ENCODE peak calls at places on chromosomes 3 and 15, in five cellular contexts. T, S, O, Q and U are unnamed samples.

GRCh38 chr3:132788299-132788698 is 66.1 kb upstream of the NPHP3 start:
- DNase-seq in T (peak; percentile 53), S (peak; percentile 49), O (peak; percentile 65), Q (no peak), U (peak; percentile 87)

GRCh38 chr3:13470894-13471574 is 9.1 kb upstream of the HDAC11 start:
- DNase-seq in T (peak; percentile 14), S (no peak), O (no peak), Q (no peak), U (no peak)

GRCh38 chr3:190180268-190180667 is 59.6 kb upstream of the P3H2 start:
- DNase-seq in T (peak; percentile 93), S (no peak), O (no peak), Q (no peak), U (peak; percentile 60)

GRCh38 chr3:119352863-119353527 is 58.8 kb downstream of the ARHGAP31 start:
- DNase-seq in T (peak; percentile 62), S (no peak), O (no peak), Q (peak; percentile 54), U (peak; percentile 69)

GRCh38 chr3:15932348-15933300 is 134.8 kb upstream of the ANKRD28 start:
- DNase-seq in T (no peak), S (no peak), O (no peak), Q (no peak), U (no peak)

GRCh38 chr3:45603226-45603625 is 8.7 kb downstream of the LIMD1 start:
- DNase-seq in T (no peak), S (no peak), O (no peak), Q (no peak), U (no peak)

GRCh38 chr3:115350606-115351005 is 203.5 kb upstream of the ZBTB20 start:
- DNase-seq in T (peak; percentile 7), S (no peak), O (no peak), Q (no peak), U (no peak)

GRCh38 chr15:57594479-57594878 is 2.8 kb downstream of the MYZAP start:
- DNase-seq in T (no peak), S (no peak), O (no peak), Q (no peak), U (no peak)

GRCh38 chr15:69742361-69742760 is 289.7 kb downstream of the RPLP1 start:
- DNase-seq in T (no peak), S (no peak), O (no peak), Q (no peak), U (no peak)

GRCh38 chr15:68313501-68314390 is 36.2 kb downstream of the FEM1B start:
- DNase-seq in T (no peak), S (peak; percentile 18), O (no peak), Q (no peak), U (no peak)

GRCh38 chr3:174858353-174858752 is 781 bp upstream of the NAALADL2 start:
- DNase-seq in T (peak; percentile 29), S (no peak), O (peak; percentile 87), Q (no peak), U (no peak)

GRCh38 chr3:37223084-37223975 is 48.9 kb upstream of the LRRFIP2 start:
- DNase-seq in T (no peak), S (no peak), O (no peak), Q (no peak), U (peak; percentile 44)

GRCh38 chr3:54951405-54951804 is 23.5 kb upstream of the LRTM1 start:
- DNase-seq in T (peak; percentile 35), S (peak; percentile 74), O (peak; percentile 25), Q (peak; percentile 77), U (peak; percentile 94)

GRCh38 chr3:10389995-10390394 is 69.1 kb upstream of the SEC13 start:
- DNase-seq in T (no peak), S (no peak), O (no peak), Q (no peak), U (no peak)

GRCh38 chr3:197520311-197521276 is 35.2 kb downstream of the BDH1 start:
- DNase-seq in T (peak; percentile 39), S (no peak), O (peak; percentile 76), Q (peak; percentile 56), U (peak; percentile 59)

DNA sequence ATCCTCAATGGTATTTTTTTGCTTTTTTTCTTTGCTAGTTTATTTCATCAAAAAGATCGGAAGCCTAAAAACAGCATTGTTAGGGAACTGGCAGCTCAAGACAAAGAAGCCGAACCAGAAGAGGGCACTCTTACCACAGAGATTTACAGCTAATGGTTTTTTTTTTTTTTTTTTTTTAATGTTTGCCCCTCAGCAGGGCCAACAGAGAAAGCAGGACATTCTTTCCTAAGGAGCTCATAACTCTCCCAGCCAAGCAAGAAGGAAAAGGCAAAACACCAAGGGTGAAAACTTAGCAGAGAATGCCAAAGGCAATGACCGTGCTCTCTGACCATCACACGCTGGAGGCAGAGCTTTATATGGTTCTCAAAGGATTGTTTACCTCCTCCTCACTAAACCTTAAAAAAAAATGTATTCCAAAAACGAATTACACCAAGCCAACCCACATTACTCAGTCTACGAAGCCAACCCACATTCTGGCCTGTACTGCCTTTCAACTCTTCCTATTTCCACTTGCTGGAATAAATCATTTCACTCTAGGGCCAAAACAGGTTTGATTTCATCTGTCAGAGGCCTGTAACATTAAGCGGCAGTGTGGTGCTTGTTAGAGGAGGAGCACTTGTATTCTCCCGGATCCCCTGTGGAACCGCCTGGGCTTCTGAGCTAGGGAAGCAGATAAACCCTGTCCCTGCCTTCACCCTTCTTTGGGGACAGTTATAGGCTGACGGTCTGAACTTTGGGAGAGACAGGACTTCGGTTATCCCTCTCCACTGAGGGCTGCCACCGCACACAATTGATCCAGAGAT is 35.6 kb upstream of the GYG1 start:
- DNase-seq in T (peak; percentile 45), S (peak; percentile 69), O (peak; percentile 90), Q (peak; percentile 76), U (peak; percentile 93)
- H3K4me3 ChIP-seq in T (no peak overlapping the region), S (peak overlapping the region; percentile 10), O (no peak overlapping the region), Q (no peak overlapping the region), U (no peak overlapping the region)

GRCh38 chr3:117059054-117059989 is 349.7 kb downstream of the TUSC7 start:
- DNase-seq in T (peak; percentile 54), S (no peak), O (no peak), Q (peak; percentile 85), U (peak; percentile 42)
- TF ChIP-seq CTCF in T (peak; percentile 35), S (peak; percentile 32), O (peak; percentile 55), Q (no peak), U (peak; percentile 45)

DNA sequence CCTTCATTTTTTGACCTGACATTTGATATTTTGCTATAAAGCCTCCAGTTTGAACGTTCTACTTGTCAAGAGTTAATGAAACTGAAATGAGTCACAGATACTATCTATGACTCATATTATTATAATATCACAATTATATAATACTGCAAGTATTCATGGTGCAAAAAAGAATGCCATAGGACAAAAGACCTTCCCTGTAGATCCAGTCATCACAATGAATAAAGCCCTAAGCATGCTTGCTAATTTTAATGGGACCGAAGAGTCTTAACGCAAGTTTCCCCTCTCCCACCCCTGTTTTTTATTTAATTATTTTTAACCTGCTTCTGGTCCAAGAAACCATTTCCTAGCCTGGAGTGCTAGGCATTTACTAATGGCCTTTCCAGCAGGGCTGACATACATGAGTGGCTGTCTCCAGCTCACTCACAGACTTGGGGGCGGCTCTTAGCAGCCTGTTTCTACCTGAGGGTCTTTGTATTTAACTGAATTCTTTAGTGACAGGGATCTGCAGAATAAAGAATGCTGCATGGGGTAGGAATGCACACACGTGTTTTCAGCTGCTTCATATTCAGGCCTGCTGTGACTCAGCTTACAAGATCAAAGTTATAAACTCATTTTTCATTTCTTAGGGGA is 61.2 kb downstream of the THBS1 start:
- DNase-seq in T (peak; percentile 94), S (no peak), O (no peak), Q (peak; percentile 50), U (peak; percentile 55)
- H3K4me3 ChIP-seq in T (no peak overlapping the region), S (no peak overlapping the region), O (no peak overlapping the region), Q (no peak overlapping the region), U (no peak overlapping the region)

GRCh38 chr15:73694419-73694818 is 10.2 kb downstream of the CD276 start:
- DNase-seq in T (no peak), S (peak; percentile 46), O (no peak), Q (no peak), U (peak; percentile 59)

GRCh38 chr15:73688455-73688854 is 4.3 kb downstream of the CD276 start:
- DNase-seq in T (no peak), S (no peak), O (no peak), Q (no peak), U (peak; percentile 73)

GRCh38 chr15:73686781-73687256 is 2.6 kb downstream of the CD276 start:
- DNase-seq in T (peak; percentile 79), S (peak; percentile 53), O (peak; percentile 59), Q (no peak), U (peak; percentile 99)

GRCh38 chr15:73695773-73696640 is 11.8 kb downstream of the CD276 start:
- DNase-seq in T (peak; percentile 16), S (no peak), O (no peak), Q (no peak), U (no peak)

DNA sequence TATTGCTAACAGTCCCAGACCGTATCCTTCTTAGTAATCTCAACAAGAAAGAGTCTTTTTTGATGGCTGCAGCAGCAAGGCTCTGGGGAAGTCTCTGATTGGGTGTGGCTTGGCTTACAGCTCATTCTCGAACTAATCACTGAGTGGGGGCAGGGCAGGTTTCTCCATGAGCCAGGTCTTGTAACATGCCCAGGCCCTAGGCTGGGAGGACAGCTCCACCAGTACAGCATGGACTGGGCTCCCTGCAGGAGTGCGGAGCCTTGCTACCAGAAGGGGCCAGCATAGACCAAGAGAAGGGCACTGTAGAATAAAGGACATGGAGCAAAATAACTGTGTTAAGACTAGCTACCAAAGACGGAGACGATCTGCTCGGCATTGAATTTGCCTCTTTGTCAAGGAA is 7.2 kb downstream of the CD276 start:
- DNase-seq in T (peak; percentile 76), S (peak; percentile 88), O (no peak), Q (peak; percentile 84), U (peak; percentile 93)
- TF ChIP-seq CTCF in T (no peak), S (no peak), O (no peak), Q (peak; percentile 56), U (peak; percentile 33)

GRCh38 chr15:101172421-101173097 is 79.3 kb downstream of the CHSY1 start:
- DNase-seq in T (no peak), S (no peak), O (no peak), Q (no peak), U (no peak)

GRCh38 chr15:101170568-101171350 is 81.1 kb downstream of the CHSY1 start:
- DNase-seq in T (peak; percentile 87), S (peak; percentile 87), O (no peak), Q (no peak), U (peak; percentile 96)

GRCh38 chr15:101173233-101174119 is 78.4 kb downstream of the CHSY1 start:
- DNase-seq in T (no peak), S (no peak), O (no peak), Q (no peak), U (no peak)

GRCh38 chr15:101174152-101174920 is 77.5 kb downstream of the CHSY1 start:
- DNase-seq in T (peak; percentile 59), S (no peak), O (no peak), Q (no peak), U (no peak)

GRCh38 chr15:101171954-101172353 is 79.9 kb downstream of the CHSY1 start:
- DNase-seq in T (no peak), S (no peak), O (no peak), Q (no peak), U (no peak)
- H3K4me3 ChIP-seq in T (no peak overlapping the region), S (no peak overlapping the region), O (no peak overlapping the region), Q (no peak overlapping the region), U (no peak overlapping the region)

GRCh38 chr3:25566358-25566920 is 98.3 kb downstream of the TOP2B start:
- DNase-seq in T (no peak), S (no peak), O (no peak), Q (peak; percentile 31), U (no peak)
- TF ChIP-seq CTCF in T (no peak), S (no peak), O (no peak), Q (peak; percentile 10), U (no peak)